ENCODE peak calls at places on chromosomes 1 and 21, in ten cellular contexts. One of them, this sample, is unnamed.

GRCh38 chr1:67738401-67738800 is 53.4 kb downstream of the GADD45A start:
- DNase-seq in lower leg skin: no peak
- DNase-seq in CD8-positive, alpha-beta T cell: no peak
- DNase-seq in GM12865: no peak
- DNase-seq in hepatocyte: no peak
- DNase-seq in adrenal gland: no peak
- DNase-seq in prostate gland: no peak
- DNase-seq in fibroblast of mammary gland: no peak
- DNase-seq in mesothelial cell of epicardium: no peak
- DNase-seq in PC-3: no peak
- DNase-seq in this sample: no peak

GRCh38 chr1:119611701-119612113 is 36.4 kb downstream of the ZNF697 start:
- DNase-seq in fibroblast of mammary gland: peak; percentile 28
- DNase-seq in prostate gland: peak; percentile 86
- DNase-seq in GM12865: peak; percentile 79
- DNase-seq in adrenal gland: peak; percentile 87
- DNase-seq in mesothelial cell of epicardium: peak; percentile 63
- DNase-seq in PC-3: peak; percentile 93
- DNase-seq in lower leg skin: peak; percentile 75
- DNase-seq in hepatocyte: peak; percentile 88
- DNase-seq in CD8-positive, alpha-beta T cell: peak; percentile 26
- DNase-seq in this sample: peak; percentile 29

GRCh38 chr1:87221008-87221407 is 107.7 kb upstream of the LMO4 start:
- DNase-seq in PC-3: peak; percentile 69
- DNase-seq in hepatocyte: no peak
- DNase-seq in prostate gland: no peak
- DNase-seq in GM12865: no peak
- DNase-seq in mesothelial cell of epicardium: no peak
- DNase-seq in fibroblast of mammary gland: no peak
- DNase-seq in adrenal gland: no peak
- DNase-seq in CD8-positive, alpha-beta T cell: no peak
- DNase-seq in lower leg skin: no peak
- DNase-seq in this sample: no peak

GRCh38 chr1:29682171-29682917 is 446.0 kb downstream of the PTPRU start:
- DNase-seq in fibroblast of mammary gland: no peak
- DNase-seq in CD8-positive, alpha-beta T cell: no peak
- DNase-seq in hepatocyte: no peak
- DNase-seq in mesothelial cell of epicardium: no peak
- DNase-seq in PC-3: no peak
- DNase-seq in GM12865: no peak
- DNase-seq in adrenal gland: peak; percentile 41
- DNase-seq in prostate gland: peak; percentile 3
- DNase-seq in lower leg skin: no peak
- DNase-seq in this sample: peak; percentile 80

GRCh38 chr21:44438531-44439210 is 16.6 kb upstream of the LRRC3 start:
- DNase-seq in mesothelial cell of epicardium: peak; percentile 17
- DNase-seq in prostate gland: no peak
- DNase-seq in PC-3: no peak
- DNase-seq in CD8-positive, alpha-beta T cell: no peak
- DNase-seq in lower leg skin: no peak
- DNase-seq in adrenal gland: no peak
- DNase-seq in hepatocyte: no peak
- DNase-seq in fibroblast of mammary gland: no peak
- DNase-seq in GM12865: no peak
- DNase-seq in this sample: no peak

GRCh38 chr1:101253976-101254660 is 17.3 kb downstream of the S1PR1 start:
- DNase-seq in fibroblast of mammary gland: peak; percentile 89
- DNase-seq in hepatocyte: peak; percentile 64
- DNase-seq in CD8-positive, alpha-beta T cell: no peak
- DNase-seq in PC-3: peak; percentile 72
- DNase-seq in lower leg skin: no peak
- DNase-seq in adrenal gland: no peak
- DNase-seq in GM12865: no peak
- DNase-seq in prostate gland: no peak
- DNase-seq in mesothelial cell of epicardium: no peak
- DNase-seq in this sample: no peak

GRCh38 chr1:58290685-58291372 is 255.7 kb downstream of the OMA1 start:
- DNase-seq in lower leg skin: no peak
- DNase-seq in CD8-positive, alpha-beta T cell: no peak
- DNase-seq in fibroblast of mammary gland: peak; percentile 15
- DNase-seq in hepatocyte: peak; percentile 72
- DNase-seq in GM12865: peak; percentile 3
- DNase-seq in PC-3: no peak
- DNase-seq in mesothelial cell of epicardium: peak; percentile 33
- DNase-seq in adrenal gland: peak; percentile 57
- DNase-seq in prostate gland: peak; percentile 25
- DNase-seq in this sample: no peak

GRCh38 chr1:240385985-240386978 is 225.7 kb downstream of the GREM2 start:
- DNase-seq in fibroblast of mammary gland: peak; percentile 95
- DNase-seq in adrenal gland: no peak
- DNase-seq in mesothelial cell of epicardium: no peak
- DNase-seq in GM12865: no peak
- DNase-seq in PC-3: peak; percentile 93
- DNase-seq in CD8-positive, alpha-beta T cell: no peak
- DNase-seq in lower leg skin: no peak
- DNase-seq in hepatocyte: peak; percentile 24
- DNase-seq in prostate gland: no peak
- DNase-seq in this sample: no peak

GRCh38 chr1:35555601-35556477 is 1.4 kb downstream of the KIAA0319L start:
- DNase-seq in CD8-positive, alpha-beta T cell: no peak
- DNase-seq in hepatocyte: peak; percentile 57
- DNase-seq in GM12865: no peak
- DNase-seq in prostate gland: no peak
- DNase-seq in adrenal gland: no peak
- DNase-seq in PC-3: peak; percentile 85
- DNase-seq in fibroblast of mammary gland: peak; percentile 85
- DNase-seq in mesothelial cell of epicardium: no peak
- DNase-seq in lower leg skin: no peak
- DNase-seq in this sample: no peak

GRCh38 chr1:52281518-52281917 is 84.5 kb downstream of the CC2D1B start:
- DNase-seq in lower leg skin: no peak
- DNase-seq in prostate gland: no peak
- DNase-seq in CD8-positive, alpha-beta T cell: no peak
- DNase-seq in hepatocyte: no peak
- DNase-seq in fibroblast of mammary gland: peak; percentile 28
- DNase-seq in PC-3: peak; percentile 22
- DNase-seq in mesothelial cell of epicardium: no peak
- DNase-seq in adrenal gland: no peak
- DNase-seq in GM12865: no peak
- DNase-seq in this sample: no peak

GRCh38 chr1:148296511-148296910 is 144.4 kb upstream of the NBPF11 start:
- DNase-seq in adrenal gland: no peak
- DNase-seq in prostate gland: no peak
- DNase-seq in GM12865: no peak
- DNase-seq in CD8-positive, alpha-beta T cell: no peak
- DNase-seq in lower leg skin: no peak
- DNase-seq in mesothelial cell of epicardium: no peak
- DNase-seq in fibroblast of mammary gland: no peak
- DNase-seq in hepatocyte: no peak
- DNase-seq in PC-3: peak; percentile 64
- DNase-seq in this sample: no peak

GRCh38 chr1:217718873-217719272 is 87.7 kb downstream of the SPATA17 start:
- DNase-seq in GM12865: peak; percentile 6
- DNase-seq in hepatocyte: no peak
- DNase-seq in prostate gland: no peak
- DNase-seq in lower leg skin: no peak
- DNase-seq in CD8-positive, alpha-beta T cell: no peak
- DNase-seq in adrenal gland: no peak
- DNase-seq in fibroblast of mammary gland: peak; percentile 9
- DNase-seq in PC-3: peak; percentile 74
- DNase-seq in mesothelial cell of epicardium: no peak
- DNase-seq in this sample: no peak

GRCh38 chr1:243316366-243316989 is 60.6 kb downstream of the SDCCAG8 start:
- DNase-seq in mesothelial cell of epicardium: no peak
- DNase-seq in fibroblast of mammary gland: no peak
- DNase-seq in CD8-positive, alpha-beta T cell: no peak
- DNase-seq in lower leg skin: no peak
- DNase-seq in adrenal gland: no peak
- DNase-seq in hepatocyte: no peak
- DNase-seq in prostate gland: peak; percentile 10
- DNase-seq in PC-3: no peak
- DNase-seq in GM12865: no peak
- DNase-seq in this sample: no peak

GRCh38 chr1:27605796-27606707 is 2.1 kb upstream of the AHDC1 start:
- DNase-seq in hepatocyte: peak; percentile 75
- DNase-seq in adrenal gland: peak; percentile 77
- DNase-seq in fibroblast of mammary gland: peak; percentile 60
- DNase-seq in mesothelial cell of epicardium: no peak
- DNase-seq in lower leg skin: no peak
- DNase-seq in prostate gland: peak; percentile 48
- DNase-seq in CD8-positive, alpha-beta T cell: peak; percentile 47
- DNase-seq in GM12865: peak; percentile 76
- DNase-seq in PC-3: peak; percentile 69
- DNase-seq in this sample: no peak

GRCh38 chr1:175303308-175303707 is 110.7 kb upstream of the KIAA0040 start:
- DNase-seq in PC-3: no peak
- DNase-seq in CD8-positive, alpha-beta T cell: no peak
- DNase-seq in lower leg skin: no peak
- DNase-seq in adrenal gland: no peak
- DNase-seq in prostate gland: no peak
- DNase-seq in hepatocyte: no peak
- DNase-seq in GM12865: no peak
- DNase-seq in fibroblast of mammary gland: no peak
- DNase-seq in mesothelial cell of epicardium: no peak
- DNase-seq in this sample: no peak
- TF ChIP-seq CTCF in PC-3: no peak
- TF ChIP-seq CTCF in CD8-positive, alpha-beta T cell: no peak
- TF ChIP-seq CTCF in lower leg skin: no peak
- TF ChIP-seq CTCF in adrenal gland: no peak
- TF ChIP-seq CTCF in prostate gland: no peak
- TF ChIP-seq CTCF in hepatocyte: no peak
- TF ChIP-seq CTCF in GM12865: no peak
- TF ChIP-seq CTCF in fibroblast of mammary gland: no peak
- TF ChIP-seq CTCF in mesothelial cell of epicardium: no peak
- TF ChIP-seq CTCF in this sample: no peak

GRCh38 chr1:179105393-179105792 is 23.5 kb downstream of the TOR3A start:
- DNase-seq in adrenal gland: peak; percentile 41
- DNase-seq in hepatocyte: peak; percentile 59
- DNase-seq in lower leg skin: no peak
- DNase-seq in PC-3: peak; percentile 63
- DNase-seq in GM12865: peak; percentile 30
- DNase-seq in fibroblast of mammary gland: no peak
- DNase-seq in prostate gland: no peak
- DNase-seq in CD8-positive, alpha-beta T cell: no peak
- DNase-seq in mesothelial cell of epicardium: no peak
- DNase-seq in this sample: no peak
- TF ChIP-seq CTCF in adrenal gland: no peak
- TF ChIP-seq CTCF in hepatocyte: peak; percentile 40
- TF ChIP-seq CTCF in lower leg skin: no peak
- TF ChIP-seq CTCF in PC-3: peak; percentile 60
- TF ChIP-seq CTCF in GM12865: peak; percentile 18
- TF ChIP-seq CTCF in fibroblast of mammary gland: peak; percentile 43
- TF ChIP-seq CTCF in prostate gland: peak; percentile 50
- TF ChIP-seq CTCF in CD8-positive, alpha-beta T cell: no peak
- TF ChIP-seq CTCF in mesothelial cell of epicardium: peak; percentile 53
- TF ChIP-seq CTCF in this sample: peak; percentile 30

DNA sequence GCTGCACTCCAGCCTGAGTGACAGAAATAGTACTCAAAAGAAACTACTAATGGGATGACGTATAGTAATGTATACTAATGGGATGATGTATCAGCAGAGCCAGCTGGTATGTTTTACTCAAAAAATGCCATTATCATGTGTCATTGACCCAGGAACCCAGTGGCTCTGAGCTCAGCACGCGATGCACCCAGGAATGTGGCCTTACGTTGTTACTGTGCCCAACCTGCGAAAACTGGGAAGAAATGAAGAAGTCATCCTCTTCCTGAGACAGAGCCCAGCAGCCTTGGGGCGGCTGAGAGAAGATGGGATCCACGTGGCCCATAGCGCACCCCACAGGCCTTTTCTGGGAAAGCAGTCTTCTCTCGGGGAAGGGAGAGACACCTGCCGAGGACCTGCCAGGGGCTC is 8.8 kb downstream of the UBE2J2 start:
- DNase-seq in lower leg skin: no peak
- DNase-seq in fibroblast of mammary gland: peak; percentile 98
- DNase-seq in CD8-positive, alpha-beta T cell: no peak
- DNase-seq in adrenal gland: no peak
- DNase-seq in PC-3: peak; percentile 100
- DNase-seq in prostate gland: no peak
- DNase-seq in GM12865: no peak
- DNase-seq in hepatocyte: no peak
- DNase-seq in mesothelial cell of epicardium: no peak
- DNase-seq in this sample: no peak
- TF ChIP-seq CTCF in lower leg skin: no peak
- TF ChIP-seq CTCF in fibroblast of mammary gland: peak; percentile 54
- TF ChIP-seq CTCF in CD8-positive, alpha-beta T cell: no peak
- TF ChIP-seq CTCF in adrenal gland: no peak
- TF ChIP-seq CTCF in PC-3: peak; percentile 94
- TF ChIP-seq CTCF in prostate gland: no peak
- TF ChIP-seq CTCF in GM12865: no peak
- TF ChIP-seq CTCF in hepatocyte: peak; percentile 18
- TF ChIP-seq CTCF in mesothelial cell of epicardium: no peak
- TF ChIP-seq CTCF in this sample: peak; percentile 9

DNA sequence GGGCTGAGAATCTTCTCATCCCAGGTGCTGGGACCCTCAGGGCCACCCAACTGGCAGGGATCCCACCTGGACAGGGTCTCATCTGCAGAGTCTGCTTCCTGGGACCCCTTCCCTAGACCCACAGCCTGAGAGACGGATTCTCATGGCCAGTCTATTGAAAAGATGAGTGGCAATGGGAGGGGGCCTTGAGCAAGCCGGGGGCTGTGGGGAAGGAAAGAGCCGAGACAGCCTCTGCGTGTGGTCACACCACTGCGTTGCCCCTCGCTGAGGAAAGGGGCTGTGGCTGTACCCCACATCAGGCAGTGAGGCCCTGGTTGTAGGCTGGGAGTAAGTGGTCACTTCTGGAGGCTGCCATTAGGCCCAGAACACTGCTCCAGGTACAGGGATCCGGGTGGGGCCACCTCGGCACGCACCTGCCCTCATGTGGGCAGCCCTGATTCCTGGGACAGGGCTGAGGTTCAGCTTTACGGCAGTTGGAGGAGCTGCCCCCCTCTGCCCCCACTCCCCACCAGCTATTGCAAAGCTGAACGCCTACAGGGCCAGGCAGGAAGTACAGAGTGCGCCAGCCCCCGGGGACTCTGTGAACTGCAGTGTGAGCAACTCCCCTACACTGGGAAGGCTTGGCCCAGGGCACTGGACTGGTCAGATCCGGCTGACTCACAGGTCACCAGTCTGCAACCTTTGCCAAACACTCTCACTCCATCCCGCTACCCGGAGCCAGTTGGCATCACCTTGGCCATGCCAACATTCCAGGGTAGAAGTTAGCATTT is 106.9 kb downstream of the RIPK4 start:
- DNase-seq in GM12865: no peak
- DNase-seq in CD8-positive, alpha-beta T cell: no peak
- DNase-seq in adrenal gland: no peak
- DNase-seq in hepatocyte: no peak
- DNase-seq in prostate gland: no peak
- DNase-seq in lower leg skin: no peak
- DNase-seq in mesothelial cell of epicardium: no peak
- DNase-seq in fibroblast of mammary gland: peak; percentile 81
- DNase-seq in PC-3: peak; percentile 70
- DNase-seq in this sample: no peak
- TF ChIP-seq CTCF in GM12865: no peak
- TF ChIP-seq CTCF in CD8-positive, alpha-beta T cell: no peak
- TF ChIP-seq CTCF in adrenal gland: no peak
- TF ChIP-seq CTCF in hepatocyte: no peak
- TF ChIP-seq CTCF in prostate gland: no peak
- TF ChIP-seq CTCF in lower leg skin: no peak
- TF ChIP-seq CTCF in mesothelial cell of epicardium: no peak
- TF ChIP-seq CTCF in fibroblast of mammary gland: peak; percentile 44
- TF ChIP-seq CTCF in PC-3: peak; percentile 52
- TF ChIP-seq CTCF in this sample: no peak

GRCh38 chr1:55448261-55448660 is 233.1 kb upstream of the USP24 start:
- DNase-seq in CD8-positive, alpha-beta T cell: no peak
- DNase-seq in lower leg skin: no peak
- DNase-seq in adrenal gland: no peak
- DNase-seq in fibroblast of mammary gland: no peak
- DNase-seq in hepatocyte: no peak
- DNase-seq in PC-3: peak; percentile 28
- DNase-seq in mesothelial cell of epicardium: no peak
- DNase-seq in prostate gland: no peak
- DNase-seq in GM12865: no peak
- DNase-seq in this sample: no peak
- TF ChIP-seq CTCF in CD8-positive, alpha-beta T cell: no peak
- TF ChIP-seq CTCF in lower leg skin: no peak
- TF ChIP-seq CTCF in adrenal gland: no peak
- TF ChIP-seq CTCF in fibroblast of mammary gland: no peak
- TF ChIP-seq CTCF in hepatocyte: no peak
- TF ChIP-seq CTCF in PC-3: no peak
- TF ChIP-seq CTCF in mesothelial cell of epicardium: no peak
- TF ChIP-seq CTCF in prostate gland: no peak
- TF ChIP-seq CTCF in GM12865: no peak
- TF ChIP-seq CTCF in this sample: no peak

This sample was measured in D721Med.